ENCODE peak calls at places on chromosomes 7 and 10, in four cellular contexts. One of them, this sample, is unnamed.

GRCh38 chr7:104922187-104923009 is 91.6 kb upstream of the KMT2E start:
- DNase-seq in upper lobe of right lung: no peak
- DNase-seq in mesendoderm: no peak
- DNase-seq in SJSA1: no peak
- DNase-seq in this sample: no peak

GRCh38 chr10:36677170-36677768 is 448.1 kb upstream of the ANKRD30A start:
- DNase-seq in mesendoderm: no peak
- DNase-seq in SJSA1: no peak
- DNase-seq in upper lobe of right lung: no peak
- DNase-seq in this sample: no peak

GRCh38 chr7:40749877-40750276 is 615.1 kb downstream of the SUGCT start:
- DNase-seq in SJSA1: no peak
- DNase-seq in upper lobe of right lung: no peak
- DNase-seq in mesendoderm: no peak
- DNase-seq in this sample: no peak

GRCh38 chr10:14553434-14553833 is 221.3 kb downstream of the FAM107B start:
- DNase-seq in mesendoderm: peak
- DNase-seq in SJSA1: no peak
- DNase-seq in upper lobe of right lung: no peak
- DNase-seq in this sample: no peak

GRCh38 chr10:91194497-91195179 is 25.8 kb upstream of the PCGF5 start:
- DNase-seq in upper lobe of right lung: no peak
- DNase-seq in SJSA1: no peak
- DNase-seq in mesendoderm: no peak
- DNase-seq in this sample: no peak

GRCh38 chr7:99422091-99422624 is 13.4 kb downstream of the BUD31 start:
- DNase-seq in mesendoderm: no peak
- DNase-seq in upper lobe of right lung: no peak
- DNase-seq in SJSA1: no peak
- DNase-seq in this sample: peak

GRCh38 chr7:141649865-141650499 is 52.0 kb downstream of the DENND11 start:
- DNase-seq in upper lobe of right lung: no peak
- DNase-seq in SJSA1: peak
- DNase-seq in mesendoderm: peak
- DNase-seq in this sample: peak

GRCh38 chr7:12303507-12303906 is 92.4 kb downstream of the TMEM106B start:
- DNase-seq in mesendoderm: no peak
- DNase-seq in upper lobe of right lung: no peak
- DNase-seq in SJSA1: no peak
- DNase-seq in this sample: no peak

GRCh38 chr7:38813797-38814196 is 95.2 kb downstream of the VPS41 start:
- DNase-seq in mesendoderm: no peak
- DNase-seq in upper lobe of right lung: no peak
- DNase-seq in SJSA1: no peak
- DNase-seq in this sample: no peak

GRCh38 chr7:620052-620451 is 100.4 kb upstream of the PDGFA start:
- DNase-seq in SJSA1: no peak
- DNase-seq in mesendoderm: peak
- DNase-seq in upper lobe of right lung: no peak
- DNase-seq in this sample: peak

GRCh38 chr7:76383089-76383944 is 24.5 kb upstream of the YWHAG start:
- DNase-seq in mesendoderm: peak
- DNase-seq in SJSA1: no peak
- DNase-seq in upper lobe of right lung: no peak
- DNase-seq in this sample: peak

GRCh38 chr7:25117226-25118047 is 7.6 kb downstream of the CYCS start:
- DNase-seq in mesendoderm: no peak
- DNase-seq in upper lobe of right lung: no peak
- DNase-seq in SJSA1: no peak
- DNase-seq in this sample: no peak

GRCh38 chr10:104809288-104810090 is 168.4 kb downstream of the SORCS3 start:
- DNase-seq in upper lobe of right lung: no peak
- DNase-seq in mesendoderm: peak
- DNase-seq in SJSA1: no peak
- DNase-seq in this sample: no peak

GRCh38 chr7:28808786-28809533 is 149.2 kb downstream of the TRIL start:
- DNase-seq in upper lobe of right lung: peak
- DNase-seq in mesendoderm: peak
- DNase-seq in SJSA1: no peak
- DNase-seq in this sample: peak

GRCh38 chr10:5387169-5387568 is 17.5 kb downstream of the TUBAL3 start:
- DNase-seq in upper lobe of right lung: no peak
- DNase-seq in mesendoderm: no peak
- DNase-seq in SJSA1: no peak
- DNase-seq in this sample: no peak

GRCh38 chr7:1677206-1678069 is 7.4 kb downstream of the ELFN1 start:
- DNase-seq in mesendoderm: no peak
- DNase-seq in upper lobe of right lung: no peak
- DNase-seq in SJSA1: peak
- DNase-seq in this sample: peak

GRCh38 chr10:132899751-132900065 is 42.7 kb downstream of the CFAP46 start:
- DNase-seq in mesendoderm: no peak
- DNase-seq in SJSA1: no peak
- DNase-seq in upper lobe of right lung: peak
- DNase-seq in this sample: no peak

GRCh38 chr10:50540069-50540825 is 83.5 kb downstream of the SGMS1 start:
- DNase-seq in mesendoderm: no peak
- DNase-seq in SJSA1: no peak
- DNase-seq in upper lobe of right lung: no peak
- DNase-seq in this sample: no peak

GRCh38 chr10:80474920-80475319 is 20.8 kb downstream of the TSPAN14 start:
- DNase-seq in mesendoderm: no peak
- DNase-seq in SJSA1: no peak
- DNase-seq in upper lobe of right lung: peak
- DNase-seq in this sample: no peak

GRCh38 chr7:1994931-1995330 is 237.8 kb downstream of the MAD1L1 start:
- DNase-seq in mesendoderm: no peak
- DNase-seq in SJSA1: no peak
- DNase-seq in upper lobe of right lung: no peak
- DNase-seq in this sample: no peak

GRCh38 chr10:33252324-33252723 is 82.1 kb downstream of the NRP1 start:
- DNase-seq in mesendoderm: no peak
- DNase-seq in SJSA1: no peak
- DNase-seq in upper lobe of right lung: no peak
- DNase-seq in this sample: no peak

GRCh38 chr10:6148251-6148691 is 54.5 kb upstream of the PFKFB3 start:
- DNase-seq in SJSA1: no peak
- DNase-seq in mesendoderm: no peak
- DNase-seq in upper lobe of right lung: no peak
- DNase-seq in this sample: no peak

GRCh38 chr10:46523119-46523880 is 33.2 kb downstream of the GPRIN2 start:
- DNase-seq in upper lobe of right lung: peak
- DNase-seq in SJSA1: peak
- DNase-seq in mesendoderm: no peak
- DNase-seq in this sample: peak

GRCh38 chr7:128059143-128059975 is 28.1 kb upstream of the LRRC4 start:
- DNase-seq in upper lobe of right lung: no peak
- DNase-seq in SJSA1: no peak
- DNase-seq in mesendoderm: no peak
- DNase-seq in this sample: no peak

GRCh38 chr7:82455295-82455694 is 11.7 kb upstream of the CACNA2D1 start:
- DNase-seq in upper lobe of right lung: no peak
- DNase-seq in mesendoderm: no peak
- DNase-seq in SJSA1: no peak
- DNase-seq in this sample: no peak

GRCh38 chr10:25294032-25294926 is 119.5 kb downstream of the GPR158 start:
- DNase-seq in SJSA1: no peak
- DNase-seq in upper lobe of right lung: no peak
- DNase-seq in mesendoderm: peak
- DNase-seq in this sample: no peak

GRCh38 chr10:13904053-13904452 is 317.3 kb downstream of the PRPF18 start:
- DNase-seq in SJSA1: no peak
- DNase-seq in mesendoderm: no peak
- DNase-seq in upper lobe of right lung: peak
- DNase-seq in this sample: peak

GRCh38 chr10:112208292-112208691 is 24.7 kb upstream of the GPAM start:
- DNase-seq in mesendoderm: no peak
- DNase-seq in upper lobe of right lung: no peak
- DNase-seq in SJSA1: no peak
- DNase-seq in this sample: no peak

GRCh38 chr7:148699772-148700629 is 1.3 kb downstream of the CUL1 start:
- DNase-seq in SJSA1: no peak
- DNase-seq in upper lobe of right lung: no peak
- DNase-seq in mesendoderm: peak
- DNase-seq in this sample: peak

GRCh38 chr7:2002561-2003450 is 229.9 kb downstream of the MAD1L1 start:
- DNase-seq in upper lobe of right lung: peak
- DNase-seq in mesendoderm: no peak
- DNase-seq in SJSA1: no peak
- DNase-seq in this sample: no peak

GRCh38 chr7:67821116-67821515 is 824.5 kb downstream of the TYW1 start:
- DNase-seq in SJSA1: no peak
- DNase-seq in upper lobe of right lung: no peak
- DNase-seq in mesendoderm: no peak
- DNase-seq in this sample: no peak

GRCh38 chr7:85525661-85526060 is 338.8 kb upstream of the SEMA3D start:
- DNase-seq in SJSA1: no peak
- DNase-seq in mesendoderm: no peak
- DNase-seq in upper lobe of right lung: no peak
- DNase-seq in this sample: no peak

GRCh38 chr7:67380858-67381257 is 384.2 kb downstream of the TYW1 start:
- DNase-seq in SJSA1: no peak
- DNase-seq in upper lobe of right lung: no peak
- DNase-seq in mesendoderm: no peak
- DNase-seq in this sample: no peak

GRCh38 chr10:42934842-42935241 is 142.0 kb upstream of the RET start:
- DNase-seq in mesendoderm: no peak
- DNase-seq in upper lobe of right lung: no peak
- DNase-seq in SJSA1: no peak
- DNase-seq in this sample: no peak

GRCh38 chr10:42932116-42932515 is 144.8 kb upstream of the RET start:
- DNase-seq in upper lobe of right lung: no peak
- DNase-seq in SJSA1: peak
- DNase-seq in mesendoderm: no peak
- DNase-seq in this sample: peak

GRCh38 chr10:42932735-42933453 is 144.0 kb upstream of the RET start:
- DNase-seq in SJSA1: peak
- DNase-seq in upper lobe of right lung: no peak
- DNase-seq in mesendoderm: peak
- DNase-seq in this sample: peak

GRCh38 chr10:42934351-42934811 is 142.5 kb upstream of the RET start:
- DNase-seq in upper lobe of right lung: no peak
- DNase-seq in mesendoderm: no peak
- DNase-seq in SJSA1: no peak
- DNase-seq in this sample: no peak

GRCh38 chr10:42933454-42934340 is 143.2 kb upstream of the RET start:
- DNase-seq in mesendoderm: peak
- DNase-seq in SJSA1: peak
- DNase-seq in upper lobe of right lung: peak
- DNase-seq in this sample: peak
- H3K4me3 ChIP-seq in mesendoderm: peak
- H3K4me3 ChIP-seq in SJSA1: no peak
- H3K4me3 ChIP-seq in upper lobe of right lung: peak
- H3K4me3 ChIP-seq in this sample: peak

GRCh38 chr7:70480913-70481579 is 650.9 kb upstream of the GALNT17 start:
- DNase-seq in mesendoderm: no peak
- DNase-seq in SJSA1: no peak
- DNase-seq in upper lobe of right lung: no peak
- DNase-seq in this sample: no peak
- H3K4me3 ChIP-seq in mesendoderm: no peak
- H3K4me3 ChIP-seq in SJSA1: no peak
- H3K4me3 ChIP-seq in upper lobe of right lung: no peak
- H3K4me3 ChIP-seq in this sample: no peak

GRCh38 chr7:4739528-4739992 is 35.9 kb upstream of the AP5Z1 start:
- DNase-seq in mesendoderm: peak
- DNase-seq in upper lobe of right lung: no peak
- DNase-seq in SJSA1: no peak
- DNase-seq in this sample: no peak
- H3K4me3 ChIP-seq in mesendoderm: no peak
- H3K4me3 ChIP-seq in upper lobe of right lung: peak
- H3K4me3 ChIP-seq in SJSA1: peak
- H3K4me3 ChIP-seq in this sample: no peak

GRCh38 chr7:5217851-5218331 is 27.9 kb downstream of the WIPI2 start:
- DNase-seq in SJSA1: no peak
- DNase-seq in mesendoderm: no peak
- DNase-seq in upper lobe of right lung: peak
- DNase-seq in this sample: no peak
- H3K4me3 ChIP-seq in SJSA1: no peak
- H3K4me3 ChIP-seq in mesendoderm: no peak
- H3K4me3 ChIP-seq in upper lobe of right lung: no peak
- H3K4me3 ChIP-seq in this sample: no peak

GRCh38 chr7:123273185-123273584 is 73.4 kb upstream of the SLC13A1 start:
- DNase-seq in mesendoderm: no peak
- DNase-seq in upper lobe of right lung: no peak
- DNase-seq in SJSA1: no peak
- DNase-seq in this sample: no peak
- H3K4me3 ChIP-seq in mesendoderm: no peak
- H3K4me3 ChIP-seq in upper lobe of right lung: no peak
- H3K4me3 ChIP-seq in SJSA1: no peak
- H3K4me3 ChIP-seq in this sample: no peak

GRCh38 chr7:80153446-80153845 is 18.8 kb downstream of the GNAI1 start:
- DNase-seq in mesendoderm: peak
- DNase-seq in SJSA1: no peak
- DNase-seq in upper lobe of right lung: no peak
- DNase-seq in this sample: no peak
- H3K4me3 ChIP-seq in mesendoderm: no peak
- H3K4me3 ChIP-seq in SJSA1: no peak
- H3K4me3 ChIP-seq in upper lobe of right lung: no peak
- H3K4me3 ChIP-seq in this sample: no peak

DNA sequence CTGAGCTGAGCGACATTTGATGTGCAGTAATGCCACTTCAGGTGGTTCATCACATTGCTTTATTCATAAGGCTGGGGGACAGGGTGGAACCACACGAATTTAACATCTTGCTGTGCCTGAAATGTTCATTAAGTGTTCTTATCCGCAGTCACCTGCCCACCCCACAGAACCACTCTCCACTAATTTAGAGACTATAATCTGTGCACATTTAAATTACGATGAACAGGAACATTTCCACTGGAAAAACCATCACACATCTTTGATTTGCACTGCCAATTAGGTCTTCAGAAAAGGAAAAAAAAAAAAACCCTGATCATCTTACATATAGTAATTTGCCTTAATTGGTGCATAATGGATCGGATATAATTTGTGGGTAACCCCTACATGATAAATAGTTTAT is 2.3 kb downstream of the CDCA7L start:
- DNase-seq in mesendoderm: no peak
- DNase-seq in upper lobe of right lung: no peak
- DNase-seq in SJSA1: no peak
- DNase-seq in this sample: no peak
- H3K4me3 ChIP-seq in mesendoderm: no peak
- H3K4me3 ChIP-seq in upper lobe of right lung: no peak
- H3K4me3 ChIP-seq in SJSA1: no peak
- H3K4me3 ChIP-seq in this sample: no peak

DNA sequence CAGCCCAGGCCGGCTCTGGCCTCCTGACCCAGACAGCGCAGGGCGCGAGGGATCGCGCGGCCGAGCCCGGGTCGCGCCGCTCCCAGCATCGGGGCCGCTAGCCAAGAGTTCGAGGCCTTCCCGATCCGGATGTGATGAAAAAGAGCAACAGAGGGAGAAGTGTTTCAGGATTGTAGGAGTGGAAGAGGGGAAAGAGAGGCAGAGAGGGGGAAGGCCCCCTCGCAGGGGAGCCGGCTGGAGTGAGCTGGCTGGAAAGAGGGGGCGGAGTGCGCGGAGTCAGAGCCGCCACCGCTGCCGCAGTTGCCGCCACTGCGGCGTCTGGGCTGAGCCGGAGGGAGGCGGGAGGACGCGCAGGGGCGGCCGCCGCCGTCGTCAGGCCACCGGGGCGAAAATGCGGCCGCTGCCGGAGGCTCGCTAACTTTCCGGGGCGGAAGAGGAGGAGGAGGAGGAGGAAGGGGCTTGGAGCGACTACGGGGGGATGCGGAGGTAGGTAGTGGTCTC is 307 bp downstream of the MDFIC start:
- DNase-seq in SJSA1: peak
- DNase-seq in upper lobe of right lung: peak
- DNase-seq in mesendoderm: peak
- DNase-seq in this sample: peak
- H3K4me3 ChIP-seq in SJSA1: peak
- H3K4me3 ChIP-seq in upper lobe of right lung: peak
- H3K4me3 ChIP-seq in mesendoderm: peak
- H3K4me3 ChIP-seq in this sample: peak

This sample was measured in H7.